ENCODE peak calls at places on chromosomes 7 and 10, in ten cellular contexts. Q, I, D, Y, P, J, A, L, V and O are unnamed samples.

GRCh38 chr10:114184276-114184675 is 5.1 kb downstream of the TDRD1 start:
- DNase-seq in Q (no peak), I (no peak), D (no peak), Y (no peak), P (no peak), J (no peak), A (no peak), L (no peak), V (no peak), O (no peak)

GRCh38 chr10:125802131-125802530 is 20.9 kb downstream of the UROS start:
- DNase-seq in Q (no peak), I (no peak), D (no peak), Y (no peak), P (no peak), J (no peak), A (no peak), L (no peak), V (no peak), O (no peak)

GRCh38 chr10:102400061-102400460 is 4.6 kb downstream of the NFKB2 start:
- DNase-seq in Q (no peak), I (no peak), D (no peak), Y (no peak), P (no peak), J (no peak), A (no peak), L (no peak), V (no peak), O (no peak)

GRCh38 chr10:124693396-124693795 is 50.8 kb downstream of the FAM53B start:
- DNase-seq in Q (no peak), I (no peak), D (no peak), Y (no peak), P (no peak), J (no peak), A (no peak), L (no peak), V (no peak), O (no peak)

GRCh38 chr10:71933651-71934050 is 30.5 kb upstream of the CHST3 start:
- DNase-seq in Q (no peak), I (no peak), D (no peak), Y (no peak), P (no peak), J (no peak), A (no peak), L (no peak), V (peak), O (no peak)

GRCh38 chr10:49666054-49666453 is 13.4 kb upstream of the C10orf53 start:
- DNase-seq in Q (no peak), I (no peak), D (no peak), Y (no peak), P (no peak), J (no peak), A (no peak), L (no peak), V (no peak), O (no peak)

GRCh38 chr10:19294233-19294632 is 245.6 kb downstream of the MALRD1 start:
- DNase-seq in Q (peak), I (no peak), D (no peak), Y (no peak), P (no peak), J (peak), A (no peak), L (no peak), V (no peak), O (no peak)

GRCh38 chr7:134337980-134338379 is 21.2 kb upstream of the SLC35B4 start:
- DNase-seq in Q (no peak), I (no peak), D (no peak), Y (no peak), P (no peak), J (no peak), A (no peak), L (no peak), V (no peak), O (no peak)

GRCh38 chr7:41870505-41871138 is 167.7 kb upstream of the INHBA start:
- DNase-seq in Q (peak), I (no peak), D (no peak), Y (no peak), P (no peak), J (no peak), A (no peak), L (no peak), V (no peak), O (no peak)

GRCh38 chr10:10038358-10038757 is 979.3 kb upstream of the CELF2 start:
- DNase-seq in Q (no peak), I (no peak), D (no peak), Y (no peak), P (no peak), J (no peak), A (no peak), L (no peak), V (no peak), O (no peak)

GRCh38 chr7:29563590-29564454 is at the start of gene PRR15:
- DNase-seq in Q (peak), I (peak), D (no peak), Y (no peak), P (peak), J (peak), A (no peak), L (peak), V (no peak), O (peak)

GRCh38 chr7:111735661-111736323 is 173.5 kb upstream of the IMMP2L start:
- DNase-seq in Q (peak), I (peak), D (no peak), Y (peak), P (peak), J (peak), A (no peak), L (peak), V (peak), O (peak)

GRCh38 chr7:47293884-47294568 is 287.9 kb downstream of the TNS3 start:
- DNase-seq in Q (no peak), I (peak), D (peak), Y (no peak), P (no peak), J (no peak), A (no peak), L (no peak), V (no peak), O (no peak)

GRCh38 chr7:150962743-150963399 is 15.2 kb downstream of the KCNH2 start:
- DNase-seq in Q (peak), I (peak), D (no peak), Y (no peak), P (peak), J (peak), A (no peak), L (peak), V (peak), O (peak)

GRCh38 chr7:99955247-99955646 is 20.6 kb downstream of the AZGP1 start:
- DNase-seq in Q (peak), I (no peak), D (no peak), Y (no peak), P (no peak), J (peak), A (no peak), L (no peak), V (no peak), O (peak)

GRCh38 chr10:134743-135600 is at the start of gene ZMYND11:
- DNase-seq in Q (peak), I (peak), D (no peak), Y (no peak), P (peak), J (peak), A (peak), L (peak), V (peak), O (peak)
- TF ChIP-seq CTCF in Q (no peak), I (peak), D (no peak), Y (no peak), P (no peak), J (no peak), A (no peak), L (peak), V (no peak), O (no peak)

GRCh38 chr10:131046194-131046593 is 265.3 kb downstream of the TCERG1L start:
- DNase-seq in Q (no peak), I (no peak), D (no peak), Y (no peak), P (no peak), J (no peak), A (no peak), L (no peak), V (no peak), O (no peak)

GRCh38 chr10:131043039-131043691 is 268.4 kb downstream of the TCERG1L start:
- DNase-seq in Q (no peak), I (no peak), D (no peak), Y (no peak), P (no peak), J (no peak), A (no peak), L (no peak), V (no peak), O (no peak)

GRCh38 chr10:131038056-131038455 is 273.5 kb downstream of the TCERG1L start:
- DNase-seq in Q (no peak), I (no peak), D (no peak), Y (no peak), P (peak), J (no peak), A (no peak), L (no peak), V (no peak), O (no peak)

GRCh38 chr10:131044379-131044778 is 267.1 kb downstream of the TCERG1L start:
- DNase-seq in Q (no peak), I (no peak), D (no peak), Y (no peak), P (no peak), J (no peak), A (no peak), L (no peak), V (no peak), O (no peak)

DNA sequence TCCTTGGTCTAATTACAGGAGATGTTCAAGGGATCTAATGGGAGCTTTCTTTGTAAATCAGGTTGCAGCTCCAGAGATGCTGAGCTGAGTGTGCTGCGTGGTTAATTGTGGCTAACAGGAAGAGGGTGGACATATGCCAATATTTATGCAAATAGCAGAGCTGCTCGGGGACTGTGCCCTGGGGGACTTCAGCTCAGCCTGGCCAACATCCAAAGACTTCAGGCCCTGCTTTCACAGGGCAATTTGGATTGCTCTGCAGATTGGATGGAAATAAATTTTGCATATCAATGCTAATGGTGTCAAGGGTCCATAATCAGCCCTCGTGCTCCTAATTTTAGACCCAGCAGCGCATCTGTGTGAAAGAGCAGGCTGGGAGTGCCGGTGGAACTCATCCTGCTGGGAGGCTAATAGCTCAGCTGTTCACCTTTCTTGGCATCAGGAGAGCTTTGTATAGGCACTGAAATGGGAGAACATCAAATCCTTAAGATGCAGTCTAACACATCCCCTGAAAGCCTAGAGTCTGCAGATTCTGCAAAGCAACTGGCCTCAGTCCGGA is 270.1 kb downstream of the TCERG1L start:
- DNase-seq in Q (no peak), I (no peak), D (no peak), Y (no peak), P (no peak), J (no peak), A (no peak), L (no peak), V (no peak), O (no peak)
- TF ChIP-seq CTCF in Q (no peak), I (no peak), D (no peak), Y (no peak), P (no peak), J (no peak), A (no peak), L (no peak), V (no peak), O (no peak)

DNA sequence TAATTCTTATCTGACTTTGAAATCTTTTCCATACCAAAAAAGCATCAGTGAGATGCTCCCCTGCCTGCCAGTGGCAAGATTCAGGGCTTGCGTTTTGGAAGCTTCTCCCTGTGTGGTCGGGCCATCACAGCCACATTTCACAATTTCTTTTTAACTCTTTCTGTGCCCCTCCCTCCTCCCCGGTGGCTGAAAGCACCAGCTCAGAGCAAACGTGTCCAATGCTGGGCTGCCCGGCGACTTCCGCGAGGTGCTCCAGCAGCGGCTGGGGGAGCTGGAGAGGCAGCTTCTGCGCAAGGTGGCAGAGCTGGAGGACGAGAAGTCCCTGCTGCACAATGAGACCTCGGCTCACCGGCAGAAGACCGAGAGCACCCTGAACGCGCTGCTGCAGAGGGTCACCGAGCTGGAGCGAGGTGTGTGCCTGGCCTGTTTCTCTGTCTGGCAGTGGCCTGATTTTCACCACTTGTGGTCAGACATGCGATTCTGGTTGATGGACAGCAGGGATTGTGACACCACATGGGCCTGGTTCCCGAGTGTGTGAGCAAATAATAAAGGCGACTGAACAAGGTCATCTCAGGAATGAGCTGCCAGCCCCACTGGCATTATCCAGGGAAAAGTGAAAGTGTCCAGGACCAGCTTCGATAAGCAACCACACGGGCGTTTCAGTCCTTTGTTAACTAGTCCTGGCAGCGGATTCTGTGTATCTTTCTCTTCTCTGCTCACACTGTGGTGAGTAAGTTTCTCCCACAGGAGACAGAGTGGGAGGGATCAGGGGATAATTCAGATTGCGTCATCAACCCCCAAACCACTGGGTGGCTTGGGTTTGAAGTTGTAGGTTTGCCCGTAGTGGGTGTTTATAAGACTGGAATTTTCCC is 2.6 kb downstream of the NPTX2 start:
- DNase-seq in Q (no peak), I (peak), D (no peak), Y (no peak), P (peak), J (no peak), A (no peak), L (no peak), V (no peak), O (peak)
- TF ChIP-seq CTCF in Q (no peak), I (no peak), D (no peak), Y (no peak), P (no peak), J (no peak), A (no peak), L (no peak), V (no peak), O (no peak)

GRCh38 chr10:64738462-64738861 is 1217.3 kb downstream of the REEP3 start:
- DNase-seq in Q (no peak), I (no peak), D (no peak), Y (no peak), P (no peak), J (no peak), A (no peak), L (no peak), V (no peak), O (no peak)

GRCh38 chr10:64732372-64732715 is 1211.1 kb downstream of the REEP3 start:
- DNase-seq in Q (no peak), I (no peak), D (no peak), Y (no peak), P (no peak), J (no peak), A (no peak), L (no peak), V (no peak), O (no peak)

GRCh38 chr10:64731016-64731415 is 1209.8 kb downstream of the REEP3 start:
- DNase-seq in Q (peak), I (no peak), D (no peak), Y (no peak), P (no peak), J (peak), A (no peak), L (no peak), V (no peak), O (no peak)

DNA sequence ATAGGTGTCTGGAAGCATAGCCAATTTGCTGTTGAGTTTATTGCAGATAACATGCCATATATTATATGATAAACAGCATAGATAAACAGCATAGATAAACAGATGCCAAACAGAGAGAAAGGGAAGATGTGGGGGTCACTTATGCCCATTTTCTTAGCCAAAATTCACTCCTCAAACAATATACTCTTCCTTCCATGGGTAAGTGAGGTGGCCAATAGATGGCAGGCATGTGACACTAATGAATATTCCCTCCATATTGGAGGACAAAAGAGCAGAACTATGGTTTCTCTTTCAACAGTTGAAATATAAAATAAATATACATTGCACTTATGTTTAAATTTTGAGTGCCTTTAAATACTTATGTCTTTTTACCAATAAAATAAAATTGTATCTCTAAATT is 1212.8 kb downstream of the REEP3 start:
- DNase-seq in Q (peak), I (peak), D (no peak), Y (no peak), P (peak), J (peak), A (no peak), L (peak), V (no peak), O (peak)
- TF ChIP-seq CTCF in Q (peak), I (no peak), D (no peak), Y (no peak), P (no peak), J (peak), A (no peak), L (peak), V (no peak), O (peak)

GRCh38 chr10:3468919-3469638 is 296.5 kb upstream of the PITRM1 start:
- DNase-seq in Q (peak), I (no peak), D (peak), Y (peak), P (no peak), J (peak), A (peak), L (no peak), V (no peak), O (peak)

GRCh38 chr10:3469639-3470020 is 297.0 kb upstream of the PITRM1 start:
- DNase-seq in Q (peak), I (no peak), D (no peak), Y (no peak), P (no peak), J (peak), A (no peak), L (no peak), V (no peak), O (no peak)

GRCh38 chr10:3465406-3465891 is 292.9 kb upstream of the PITRM1 start:
- DNase-seq in Q (peak), I (no peak), D (no peak), Y (no peak), P (no peak), J (peak), A (no peak), L (no peak), V (no peak), O (no peak)

GRCh38 chr10:3464760-3465405 is 292.3 kb upstream of the PITRM1 start:
- DNase-seq in Q (peak), I (no peak), D (no peak), Y (no peak), P (no peak), J (peak), A (no peak), L (no peak), V (no peak), O (no peak)

DNA sequence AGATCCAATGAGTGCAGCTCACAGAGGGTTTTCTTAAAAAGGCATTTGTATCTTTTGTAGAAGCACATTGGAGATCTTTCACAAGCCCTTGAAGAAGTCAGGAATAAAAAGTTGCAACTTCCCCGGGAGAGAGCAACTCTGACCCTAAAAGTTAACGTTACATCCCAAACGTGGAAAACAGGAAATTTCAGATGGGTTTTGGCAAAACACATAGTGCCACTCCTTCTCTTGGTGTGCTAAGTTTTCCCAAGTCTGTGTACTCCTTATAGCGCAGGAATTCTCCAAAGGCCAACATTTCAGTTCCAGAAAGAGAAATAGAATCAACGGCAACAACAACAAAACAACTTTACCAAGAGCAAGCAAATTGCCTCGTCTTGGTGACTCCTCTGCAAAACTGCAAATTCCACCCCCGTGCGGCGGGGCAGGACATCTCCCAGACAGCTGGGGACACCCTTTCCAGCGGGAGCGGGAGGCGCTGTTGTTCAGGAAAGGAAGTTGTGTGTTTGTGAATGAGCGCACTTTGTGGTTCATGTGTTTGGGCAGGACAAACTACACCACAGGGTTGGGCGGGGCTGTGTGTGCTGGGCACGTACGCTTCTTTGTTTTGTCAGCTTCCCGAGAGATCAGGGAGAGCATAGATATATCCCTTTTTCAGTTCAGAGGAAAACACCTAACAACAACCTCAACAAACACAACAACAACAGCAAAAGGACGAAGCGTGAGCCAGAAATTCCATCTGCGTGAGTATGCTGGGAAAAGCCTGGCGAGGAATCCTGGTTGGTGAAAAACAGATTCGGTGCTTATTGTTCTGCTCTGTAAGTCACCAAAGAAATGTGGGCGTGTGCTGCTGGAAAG is 294.7 kb upstream of the PITRM1 start:
- DNase-seq in Q (peak), I (peak), D (peak), Y (peak), P (peak), J (peak), A (peak), L (no peak), V (no peak), O (peak)
- TF ChIP-seq CTCF in Q (peak), I (no peak), D (peak), Y (no peak), P (no peak), J (peak), A (peak), L (no peak), V (no peak), O (peak)

DNA sequence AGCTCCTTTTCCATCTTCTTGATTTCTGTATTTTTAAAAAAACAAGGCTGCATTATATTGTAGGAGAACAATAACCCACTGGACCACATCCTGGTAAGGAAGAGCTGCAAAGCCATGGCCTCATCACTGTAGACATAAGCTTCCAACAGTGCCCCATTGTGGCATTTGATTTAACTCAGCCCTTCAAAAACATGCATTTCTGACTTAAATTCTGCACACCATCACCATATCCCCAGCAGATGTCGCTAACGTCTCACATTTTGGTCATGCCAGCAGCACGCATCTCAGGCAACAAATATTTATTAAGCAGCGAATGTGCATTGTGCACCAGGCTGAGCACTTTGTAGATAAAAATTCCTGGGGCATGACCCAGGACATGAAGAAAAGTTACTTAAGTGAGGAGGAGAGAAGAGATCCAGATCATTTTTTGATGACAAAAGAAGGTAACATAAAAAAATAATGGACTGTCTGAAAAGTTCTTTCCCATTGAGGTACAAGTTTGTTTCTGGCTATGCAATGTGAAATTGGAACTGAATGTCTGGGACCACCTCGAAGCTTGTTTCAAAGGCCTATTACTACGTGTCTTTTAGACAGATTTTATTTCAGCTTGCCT is 164.6 kb upstream of the CDCA7L start:
- DNase-seq in Q (peak), I (peak), D (peak), Y (no peak), P (peak), J (peak), A (no peak), L (peak), V (peak), O (peak)
- TF ChIP-seq CTCF in Q (peak), I (peak), D (peak), Y (peak), P (no peak), J (peak), A (peak), L (peak), V (peak), O (peak)